ENCODE peak calls at places on chromosomes 2 and 18, in five cellular contexts. One of them, this sample, is unnamed.

GRCh38 chr2:133574186-133574585 is 5.9 kb upstream of the NCKAP5 start:
- DNase-seq in NCI-H1105 treated with DMSO at 0.1 percent for 48 hours: no peak
- DNase-seq in SK-MEL-5: no peak
- DNase-seq in endothelial cell: no peak
- DNase-seq in GM10248: no peak
- DNase-seq in this sample: no peak

GRCh38 chr2:179467111-179467510 is 202.5 kb upstream of the SESTD1 start:
- DNase-seq in GM10248: no peak
- DNase-seq in endothelial cell: no peak
- DNase-seq in NCI-H1105 treated with DMSO at 0.1 percent for 48 hours: no peak
- DNase-seq in SK-MEL-5: no peak
- DNase-seq in this sample: no peak

GRCh38 chr2:96464061-96464460 is 41.1 kb downstream of the NEURL3 start:
- DNase-seq in GM10248: no peak
- DNase-seq in endothelial cell: no peak
- DNase-seq in SK-MEL-5: no peak
- DNase-seq in NCI-H1105 treated with DMSO at 0.1 percent for 48 hours: no peak
- DNase-seq in this sample: no peak

GRCh38 chr2:104969564-104969963 is 68.3 kb upstream of the MRPS9 start:
- DNase-seq in NCI-H1105 treated with DMSO at 0.1 percent for 48 hours: no peak
- DNase-seq in endothelial cell: no peak
- DNase-seq in SK-MEL-5: peak; percentile 66
- DNase-seq in GM10248: no peak
- DNase-seq in this sample: no peak

GRCh38 chr2:195498176-195498575 is 158.8 kb upstream of the SLC39A10 start:
- DNase-seq in SK-MEL-5: peak; percentile 55
- DNase-seq in NCI-H1105 treated with DMSO at 0.1 percent for 48 hours: no peak
- DNase-seq in GM10248: peak; percentile 26
- DNase-seq in endothelial cell: peak; percentile 34
- DNase-seq in this sample: peak; percentile 82

GRCh38 chr2:85536479-85536878 is 2.5 kb upstream of the MAT2A start:
- DNase-seq in SK-MEL-5: no peak
- DNase-seq in NCI-H1105 treated with DMSO at 0.1 percent for 48 hours: no peak
- DNase-seq in endothelial cell: no peak
- DNase-seq in GM10248: no peak
- DNase-seq in this sample: no peak

GRCh38 chr2:112121682-112122254 is 16.4 kb upstream of the FBLN7 start:
- DNase-seq in endothelial cell: no peak
- DNase-seq in GM10248: no peak
- DNase-seq in SK-MEL-5: peak; percentile 61
- DNase-seq in NCI-H1105 treated with DMSO at 0.1 percent for 48 hours: peak; percentile 18
- DNase-seq in this sample: peak; percentile 76

GRCh38 chr2:241257419-241258032 is 57.9 kb downstream of the HDLBP start:
- DNase-seq in SK-MEL-5: no peak
- DNase-seq in GM10248: no peak
- DNase-seq in endothelial cell: no peak
- DNase-seq in NCI-H1105 treated with DMSO at 0.1 percent for 48 hours: no peak
- DNase-seq in this sample: no peak

GRCh38 chr2:181896286-181896685 is 4.8 kb downstream of the ITPRID2 start:
- DNase-seq in SK-MEL-5: no peak
- DNase-seq in GM10248: no peak
- DNase-seq in endothelial cell: no peak
- DNase-seq in NCI-H1105 treated with DMSO at 0.1 percent for 48 hours: no peak
- DNase-seq in this sample: no peak

GRCh38 chr2:109609352-109610024 is 4.3 kb downstream of the SEPTIN10 start:
- DNase-seq in endothelial cell: peak; percentile 24
- DNase-seq in SK-MEL-5: no peak
- DNase-seq in NCI-H1105 treated with DMSO at 0.1 percent for 48 hours: no peak
- DNase-seq in GM10248: no peak
- DNase-seq in this sample: no peak

GRCh38 chr2:53347219-53347618 is 420.4 kb upstream of the CHAC2 start:
- DNase-seq in endothelial cell: no peak
- DNase-seq in SK-MEL-5: no peak
- DNase-seq in GM10248: no peak
- DNase-seq in NCI-H1105 treated with DMSO at 0.1 percent for 48 hours: no peak
- DNase-seq in this sample: no peak

GRCh38 chr2:231707625-231708049 is 688 bp upstream of the PTMA start:
- DNase-seq in endothelial cell: peak; percentile 52
- DNase-seq in SK-MEL-5: no peak
- DNase-seq in GM10248: no peak
- DNase-seq in NCI-H1105 treated with DMSO at 0.1 percent for 48 hours: no peak
- DNase-seq in this sample: no peak

GRCh38 chr18:53457068-53457467 is 767.4 kb downstream of the MBD2 start:
- DNase-seq in endothelial cell: no peak
- DNase-seq in NCI-H1105 treated with DMSO at 0.1 percent for 48 hours: no peak
- DNase-seq in SK-MEL-5: no peak
- DNase-seq in GM10248: no peak
- DNase-seq in this sample: peak; percentile 73

GRCh38 chr2:171154348-171154747 is 6.3 kb downstream of the TLK1 start:
- DNase-seq in GM10248: no peak
- DNase-seq in NCI-H1105 treated with DMSO at 0.1 percent for 48 hours: no peak
- DNase-seq in endothelial cell: no peak
- DNase-seq in SK-MEL-5: no peak
- DNase-seq in this sample: peak; percentile 56

GRCh38 chr2:1607971-1608688 is 136.2 kb downstream of the PXDN start:
- DNase-seq in SK-MEL-5: no peak
- DNase-seq in endothelial cell: no peak
- DNase-seq in GM10248: no peak
- DNase-seq in NCI-H1105 treated with DMSO at 0.1 percent for 48 hours: no peak
- DNase-seq in this sample: no peak

GRCh38 chr2:65662654-65663432 is 230.4 kb upstream of the SPRED2 start:
- DNase-seq in NCI-H1105 treated with DMSO at 0.1 percent for 48 hours: no peak
- DNase-seq in endothelial cell: no peak
- DNase-seq in SK-MEL-5: no peak
- DNase-seq in GM10248: no peak
- DNase-seq in this sample: no peak

GRCh38 chr2:205879362-205879761 is 197.1 kb downstream of the NRP2 start:
- DNase-seq in NCI-H1105 treated with DMSO at 0.1 percent for 48 hours: peak; percentile 60
- DNase-seq in GM10248: no peak
- DNase-seq in SK-MEL-5: no peak
- DNase-seq in endothelial cell: no peak
- DNase-seq in this sample: no peak

GRCh38 chr2:104140361-104140760 is 713.6 kb upstream of the POU3F3 start:
- DNase-seq in NCI-H1105 treated with DMSO at 0.1 percent for 48 hours: no peak
- DNase-seq in SK-MEL-5: no peak
- DNase-seq in GM10248: no peak
- DNase-seq in endothelial cell: no peak
- DNase-seq in this sample: no peak

GRCh38 chr2:230413465-230413864 is 2.5 kb upstream of the SP100 start:
- DNase-seq in NCI-H1105 treated with DMSO at 0.1 percent for 48 hours: no peak
- DNase-seq in SK-MEL-5: peak; percentile 17
- DNase-seq in endothelial cell: no peak
- DNase-seq in GM10248: no peak
- DNase-seq in this sample: peak; percentile 52

GRCh38 chr18:35733419-35733818 is 151.9 kb downstream of the GALNT1 start:
- DNase-seq in SK-MEL-5: no peak
- DNase-seq in NCI-H1105 treated with DMSO at 0.1 percent for 48 hours: no peak
- DNase-seq in GM10248: no peak
- DNase-seq in endothelial cell: no peak
- DNase-seq in this sample: no peak

GRCh38 chr2:2731101-2731850 is 400.2 kb upstream of the MYT1L start:
- DNase-seq in endothelial cell: no peak
- DNase-seq in SK-MEL-5: no peak
- DNase-seq in GM10248: no peak
- DNase-seq in NCI-H1105 treated with DMSO at 0.1 percent for 48 hours: no peak
- DNase-seq in this sample: no peak

GRCh38 chr18:48576454-48576766 is 37.6 kb downstream of the CTIF start:
- DNase-seq in NCI-H1105 treated with DMSO at 0.1 percent for 48 hours: no peak
- DNase-seq in GM10248: no peak
- DNase-seq in endothelial cell: no peak
- DNase-seq in SK-MEL-5: no peak
- DNase-seq in this sample: no peak

GRCh38 chr2:236215196-236215595 is 47.0 kb upstream of the GBX2 start:
- DNase-seq in SK-MEL-5: no peak
- DNase-seq in GM10248: no peak
- DNase-seq in endothelial cell: no peak
- DNase-seq in NCI-H1105 treated with DMSO at 0.1 percent for 48 hours: no peak
- DNase-seq in this sample: no peak

GRCh38 chr2:43402452-43402937 is 176.1 kb upstream of the ZFP36L2 start:
- DNase-seq in NCI-H1105 treated with DMSO at 0.1 percent for 48 hours: no peak
- DNase-seq in endothelial cell: no peak
- DNase-seq in SK-MEL-5: no peak
- DNase-seq in GM10248: peak; percentile 39
- DNase-seq in this sample: no peak

GRCh38 chr2:240929364-240930095 is 23.4 kb downstream of the CROCC2 start:
- DNase-seq in SK-MEL-5: no peak
- DNase-seq in GM10248: no peak
- DNase-seq in NCI-H1105 treated with DMSO at 0.1 percent for 48 hours: no peak
- DNase-seq in endothelial cell: no peak
- DNase-seq in this sample: no peak

GRCh38 chr18:49510393-49511115 is 23.5 kb upstream of the C18orf32 start:
- DNase-seq in endothelial cell: peak; percentile 54
- DNase-seq in NCI-H1105 treated with DMSO at 0.1 percent for 48 hours: peak; percentile 87
- DNase-seq in GM10248: peak; percentile 59
- DNase-seq in SK-MEL-5: peak; percentile 64
- DNase-seq in this sample: peak; percentile 81

GRCh38 chr18:32717151-32717550 is 55.7 kb downstream of the KLHL14 start:
- DNase-seq in NCI-H1105 treated with DMSO at 0.1 percent for 48 hours: no peak
- DNase-seq in SK-MEL-5: no peak
- DNase-seq in GM10248: no peak
- DNase-seq in endothelial cell: no peak
- DNase-seq in this sample: no peak

GRCh38 chr2:43389581-43390466 is 163.4 kb upstream of the ZFP36L2 start:
- DNase-seq in SK-MEL-5: no peak
- DNase-seq in endothelial cell: no peak
- DNase-seq in NCI-H1105 treated with DMSO at 0.1 percent for 48 hours: no peak
- DNase-seq in GM10248: no peak
- DNase-seq in this sample: no peak

GRCh38 chr2:101766871-101767739 is 69.6 kb downstream of the MAP4K4 start:
- DNase-seq in endothelial cell: no peak
- DNase-seq in SK-MEL-5: peak; percentile 36
- DNase-seq in GM10248: no peak
- DNase-seq in NCI-H1105 treated with DMSO at 0.1 percent for 48 hours: no peak
- DNase-seq in this sample: peak; percentile 37

GRCh38 chr18:57275111-57275510 is 77.2 kb upstream of the ST8SIA3 start:
- DNase-seq in SK-MEL-5: no peak
- DNase-seq in GM10248: no peak
- DNase-seq in endothelial cell: no peak
- DNase-seq in NCI-H1105 treated with DMSO at 0.1 percent for 48 hours: peak; percentile 72
- DNase-seq in this sample: no peak

GRCh38 chr18:79523738-79524180 is 128.0 kb downstream of the NFATC1 start:
- DNase-seq in endothelial cell: peak; percentile 0
- DNase-seq in SK-MEL-5: no peak
- DNase-seq in GM10248: peak; percentile 76
- DNase-seq in NCI-H1105 treated with DMSO at 0.1 percent for 48 hours: no peak
- DNase-seq in this sample: peak; percentile 67

GRCh38 chr2:100741880-100742814 is 77.8 kb upstream of the NPAS2 start:
- DNase-seq in SK-MEL-5: peak; percentile 44
- DNase-seq in GM10248: no peak
- DNase-seq in NCI-H1105 treated with DMSO at 0.1 percent for 48 hours: no peak
- DNase-seq in endothelial cell: no peak
- DNase-seq in this sample: no peak